ENCODE peak calls at places on chromosome 14, in six cellular contexts. O is activated CD4-positive, alpha-beta T cell treated with anti-CD3 and anti-CD28 coated beads, Interleukin-2, amount 10 ng/mL, durations not matched to agents 7 days and 5 days; Q is GM04503; H is CD8-positive, alpha-beta T cell; W is colonic mucosa; M is sciatic nerve. L is an unnamed sample.

GRCh38 chr14:52012635-52013034 is 23.3 kb downstream of the RTRAF start:
- DNase-seq in O (no peak), Q (no peak), H (no peak), W (no peak), M (no peak), L (no peak)

GRCh38 chr14:105475916-105476845 is 1.6 kb downstream of the CRIP2 start:
- DNase-seq in O (no peak), Q (no peak), H (no peak), W (no peak), M (no peak), L (no peak)

GRCh38 chr14:92462568-92462967 is 51.0 kb upstream of the RIN3 start:
- DNase-seq in O (no peak), Q (no peak), H (no peak), W (no peak), M (no peak), L (no peak)

GRCh38 chr14:25150934-25151790 is 101.2 kb upstream of the STXBP6 start:
- DNase-seq in O (no peak), Q (peak; percentile 2), H (no peak), W (no peak), M (no peak), L (no peak)

GRCh38 chr14:65334765-65335411 is 77.6 kb upstream of the FUT8 start:
- DNase-seq in O (no peak), Q (no peak), H (no peak), W (peak; percentile 79), M (no peak), L (peak; percentile 62)

GRCh38 chr14:78921856-78922255 is 751.7 kb downstream of the NRXN3 start:
- DNase-seq in O (no peak), Q (peak; percentile 14), H (no peak), W (no peak), M (no peak), L (no peak)

GRCh38 chr14:52977798-52978197 is 26.9 kb upstream of the FERMT2 start:
- DNase-seq in O (no peak), Q (no peak), H (no peak), W (no peak), M (no peak), L (no peak)

GRCh38 chr14:97379091-97379531 is 581.9 kb downstream of the VRK1 start:
- DNase-seq in O (peak; percentile 59), Q (no peak), H (peak; percentile 55), W (no peak), M (no peak), L (peak; percentile 9)

GRCh38 chr14:20707622-20708021 is 19.1 kb downstream of the ANG start:
- DNase-seq in O (no peak), Q (no peak), H (no peak), W (no peak), M (no peak), L (no peak)

GRCh38 chr14:50667491-50668007 is 557 bp downstream of the SAV1 start:
- DNase-seq in O (peak; percentile 18), Q (no peak), H (no peak), W (peak; percentile 61), M (no peak), L (peak; percentile 58)

GRCh38 chr14:64296561-64296960 is 2.4 kb upstream of the ESR2 start:
- DNase-seq in O (no peak), Q (no peak), H (no peak), W (no peak), M (no peak), L (no peak)

GRCh38 chr14:94028450-94028826 is 2.3 kb downstream of the OTUB2 start:
- DNase-seq in O (no peak), Q (no peak), H (no peak), W (no peak), M (no peak), L (no peak)

GRCh38 chr14:90849787-90850444 is 33.7 kb upstream of the TTC7B start:
- DNase-seq in O (no peak), Q (no peak), H (no peak), W (no peak), M (no peak), L (no peak)

GRCh38 chr14:51327376-51327775 is 87.3 kb downstream of the TMX1 start:
- DNase-seq in O (no peak), Q (no peak), H (no peak), W (no peak), M (no peak), L (no peak)

GRCh38 chr14:71555654-71556559 is 376.3 kb upstream of the RGS6 start:
- DNase-seq in O (peak; percentile 76), Q (no peak), H (peak; percentile 53), W (peak; percentile 58), M (no peak), L (peak; percentile 39)

GRCh38 chr14:79656496-79656895 is 554.8 kb downstream of the DIO2 start:
- DNase-seq in O (no peak), Q (no peak), H (no peak), W (no peak), M (no peak), L (no peak)

GRCh38 chr14:54893151-54893760 is 9.4 kb downstream of the GCH1 start:
- DNase-seq in O (peak; percentile 59), Q (no peak), H (no peak), W (no peak), M (no peak), L (no peak)

GRCh38 chr14:71692496-71692895 is 239.7 kb upstream of the RGS6 start:
- DNase-seq in O (no peak), Q (no peak), H (no peak), W (no peak), M (no peak), L (no peak)

GRCh38 chr14:40123816-40124215 is 691.6 kb upstream of the FBXO33 start:
- DNase-seq in O (no peak), Q (no peak), H (no peak), W (no peak), M (no peak), L (no peak)

GRCh38 chr14:100906420-100906819 is 2.9 kb upstream of the RTL1 start:
- DNase-seq in O (no peak), Q (no peak), H (no peak), W (no peak), M (peak; percentile 43), L (no peak)

GRCh38 chr14:58465425-58465824 is 37.9 kb downstream of the KIAA0586 start:
- DNase-seq in O (no peak), Q (no peak), H (no peak), W (no peak), M (no peak), L (no peak)

GRCh38 chr14:104521816-104522745 is 57.5 kb upstream of the C14orf180 start:
- DNase-seq in O (no peak), Q (no peak), H (no peak), W (no peak), M (peak; percentile 23), L (no peak)

GRCh38 chr14:104265918-104266642 is 127.7 kb downstream of the KIF26A start:
- DNase-seq in O (no peak), Q (no peak), H (no peak), W (peak; percentile 35), M (peak; percentile 47), L (no peak)

GRCh38 chr14:61780125-61780524 is 17.9 kb downstream of the SNAPC1 start:
- DNase-seq in O (peak; percentile 43), Q (no peak), H (no peak), W (no peak), M (no peak), L (no peak)

GRCh38 chr14:24258119-24258518 is 4.9 kb downstream of the TGM1 start:
- DNase-seq in O (no peak), Q (no peak), H (no peak), W (no peak), M (no peak), L (no peak)

GRCh38 chr14:91374897-91375747 is 42.5 kb downstream of the CCDC88C start:
- DNase-seq in O (no peak), Q (no peak), H (peak; percentile 48), W (no peak), M (no peak), L (no peak)

GRCh38 chr14:71336488-71337192 is 429.4 kb downstream of the PCNX1 start:
- DNase-seq in O (no peak), Q (no peak), H (no peak), W (no peak), M (no peak), L (no peak)

GRCh38 chr14:23910081-23910875 is 43.3 kb upstream of the DHRS4 start:
- DNase-seq in O (peak; percentile 18), Q (peak; percentile 73), H (no peak), W (peak; percentile 64), M (no peak), L (peak; percentile 54)

GRCh38 chr14:37594916-37595808 is at the start of the genes FOXA1 and TTC6:
- DNase-seq in O (no peak), Q (no peak), H (no peak), W (peak; percentile 79), M (peak; percentile 56), L (peak; percentile 65)

GRCh38 chr14:104891121-104891551 is 26.1 kb downstream of the CEP170B start:
- DNase-seq in O (no peak), Q (no peak), H (no peak), W (peak; percentile 17), M (no peak), L (no peak)

GRCh38 chr14:23376477-23377200 is at the start of gene CMTM5:
- DNase-seq in O (no peak), Q (no peak), H (no peak), W (no peak), M (peak; percentile 89), L (no peak)